ENCODE peak calls at places on chromosomes 6 and 20, in ten cellular contexts. F is HCEC 1CT; V is SK-N-SH; P is anterior cingulate cortex; A is Daoy; B is lung; J is neural crest cell; E is HT-29; R is myocyte; G is activated CD4-positive, alpha-beta T cell treated with anti-CD3 and anti-CD28 coated beads for 1 hour. D is an unnamed sample.

GRCh38 chr20:13142143-13142542 is 78.9 kb upstream of the ISM1 start:
- DNase-seq in B (no peak), P (no peak), R (peak; percentile 75), V (no peak), F (peak; percentile 27), A (peak; percentile 53), E (no peak), J (no peak), G (no peak), D (no peak)

GRCh38 chr6:163416640-163417253 is 2.2 kb downstream of the QKI start:
- DNase-seq in G (no peak), R (peak; percentile 89), E (peak; percentile 29), B (peak; percentile 51), P (no peak), V (no peak), F (peak; percentile 81), A (peak; percentile 77), J (peak; percentile 46), D (peak; percentile 19)

GRCh38 chr6:130676077-130676772 is 151.0 kb upstream of the SMLR1 start:
- DNase-seq in G (no peak), E (no peak), A (no peak), P (no peak), F (peak; percentile 58), R (peak; percentile 91), J (no peak), B (no peak), V (no peak), D (no peak)

GRCh38 chr6:126038234-126038633 is 51.9 kb downstream of the TRMT11 start:
- DNase-seq in P (no peak), V (no peak), J (no peak), E (no peak), A (no peak), B (no peak), R (no peak), F (no peak), G (no peak), D (no peak)

GRCh38 chr20:56440346-56441007 is 27.9 kb upstream of the RTF2 start:
- DNase-seq in A (peak; percentile 33), E (no peak), B (no peak), J (no peak), G (peak; percentile 24), R (peak; percentile 76), F (no peak), P (no peak), V (no peak), D (peak; percentile 38)

GRCh38 chr20:55456316-55456940 is 548.9 kb downstream of the CBLN4 start:
- DNase-seq in P (no peak), A (peak; percentile 7), R (no peak), E (no peak), V (no peak), B (no peak), F (no peak), J (no peak), G (no peak), D (no peak)

GRCh38 chr6:17022604-17023003 is 79.2 kb upstream of the STMND1 start:
- DNase-seq in F (no peak), P (no peak), V (no peak), B (no peak), R (peak; percentile 71), E (no peak), A (no peak), G (no peak), J (no peak), D (no peak)

GRCh38 chr20:21513881-21514540 is at the start of gene NKX2-2:
- DNase-seq in J (no peak), R (no peak), B (no peak), V (peak; percentile 32), G (no peak), E (no peak), F (no peak), P (peak; percentile 77), A (peak; percentile 73), D (no peak)

GRCh38 chr6:34149831-34150400 is 4.0 kb upstream of the GRM4 start:
- DNase-seq in B (no peak), A (no peak), E (no peak), R (no peak), P (no peak), G (no peak), F (no peak), V (peak; percentile 14), J (no peak), D (no peak)

GRCh38 chr20:652611-653109 is 340 bp downstream of the SRXN1 start:
- DNase-seq in A (peak; percentile 49), B (no peak), E (peak; percentile 38), R (peak; percentile 34), P (no peak), F (peak; percentile 31), J (no peak), V (no peak), G (no peak), D (no peak)

GRCh38 chr20:41138527-41139226 is 1.3 kb downstream of the PLCG1 start:
- DNase-seq in G (no peak), B (no peak), F (no peak), R (no peak), A (no peak), E (no peak), P (no peak), J (no peak), V (peak; percentile 34), D (peak; percentile 31)